ENCODE peak calls at places on chromosomes 3 and 15, in eight cellular contexts. D is GM19239; Z is skeletal muscle cell; R is nephron progenitor cell; N is body of pancreas; W is stimulated activated CD4-positive, alpha-beta T cell treated with anti-CD3 and anti-CD28 coated beads, Interleukin-1b, Interleukin-23, amount 100 ng/mL, for 1 hour; X is COR-L47; G is frontal cortex. S is an unnamed sample.

GRCh38 chr15:64232400-64232799 is 69.6 kb upstream of the PPIB start:
- DNase-seq in D (no peak), Z (peak; percentile 22), R (no peak), N (no peak), W (no peak), X (no peak), G (no peak), S (no peak)

GRCh38 chr3:141828487-141829284 is 47.8 kb upstream of the ATP1B3 start:
- DNase-seq in D (no peak), Z (no peak), R (peak; percentile 13), N (peak; percentile 26), W (no peak), X (peak; percentile 16), G (no peak), S (no peak)

GRCh38 chr3:188918086-188918485 is 253.7 kb upstream of the TPRG1 start:
- DNase-seq in D (no peak), Z (no peak), R (no peak), N (no peak), W (no peak), X (no peak), G (no peak), S (no peak)

GRCh38 chr3:19947549-19948071 is 713 bp downstream of the RAB5A start:
- DNase-seq in D (no peak), Z (no peak), R (peak; percentile 54), N (peak; percentile 53), W (peak; percentile 15), X (no peak), G (peak; percentile 48), S (peak; percentile 29)

GRCh38 chr3:28934135-28934813 is 346.6 kb upstream of the RBMS3 start:
- DNase-seq in D (no peak), Z (no peak), R (no peak), N (no peak), W (no peak), X (no peak), G (no peak), S (no peak)

GRCh38 chr3:3196148-3196861 is 16.8 kb upstream of the CRBN start:
- DNase-seq in D (no peak), Z (no peak), R (peak; percentile 26), N (no peak), W (no peak), X (no peak), G (no peak), S (no peak)

GRCh38 chr3:23455084-23455483 is 252.0 kb downstream of the UBE2E2 start:
- DNase-seq in D (no peak), Z (peak; percentile 73), R (no peak), N (no peak), W (no peak), X (peak; percentile 2), G (no peak), S (no peak)

GRCh38 chr3:188664795-188665194 is 507.0 kb upstream of the TPRG1 start:
- DNase-seq in D (no peak), Z (no peak), R (no peak), N (no peak), W (no peak), X (no peak), G (no peak), S (no peak)

GRCh38 chr15:39624806-39625205 is 43.9 kb downstream of the THBS1 start:
- DNase-seq in D (no peak), Z (peak; percentile 76), R (no peak), N (no peak), W (no peak), X (no peak), G (no peak), S (no peak)

GRCh38 chr3:71345429-71346027 is 238.0 kb downstream of the FOXP1 start:
- DNase-seq in D (no peak), Z (peak; percentile 31), R (no peak), N (no peak), W (no peak), X (no peak), G (no peak), S (no peak)

GRCh38 chr3:184258926-184259325 is 2.4 kb downstream of the CAMK2N2 start:
- DNase-seq in D (no peak), Z (no peak), R (no peak), N (no peak), W (no peak), X (no peak), G (no peak), S (no peak)

GRCh38 chr3:4978966-4979400 is 254 bp upstream of the BHLHE40 start:
- DNase-seq in D (peak; percentile 48), Z (peak; percentile 99), R (peak; percentile 76), N (peak; percentile 96), W (peak; percentile 65), X (peak; percentile 9), G (peak; percentile 80), S (no peak)

GRCh38 chr3:114671741-114672510 is 378.1 kb downstream of the TIGIT start:
- DNase-seq in D (no peak), Z (no peak), R (no peak), N (no peak), W (no peak), X (no peak), G (no peak), S (no peak)

GRCh38 chr15:94576889-94577533 is 345.6 kb downstream of the MCTP2 start:
- DNase-seq in D (peak; percentile 21), Z (no peak), R (no peak), N (peak; percentile 36), W (no peak), X (peak; percentile 33), G (no peak), S (no peak)

GRCh38 chr3:140736863-140737460 is 59.1 kb downstream of the TRIM42 start:
- DNase-seq in D (no peak), Z (peak; percentile 9), R (peak; percentile 51), N (peak; percentile 36), W (no peak), X (peak; percentile 64), G (peak; percentile 29), S (peak; percentile 20)

GRCh38 chr15:29400701-29401100 is 131.1 kb upstream of the NSMCE3 start:
- DNase-seq in D (no peak), Z (no peak), R (no peak), N (no peak), W (no peak), X (no peak), G (no peak), S (no peak)